ENCODE peak calls at places on chromosome 11, in nine cellular contexts. One of them, this sample, is unnamed.

GRCh38 chr11:48095779-48096470 is 115.6 kb downstream of the PTPRJ start:
- DNase-seq in AG09309: no peak
- DNase-seq in activated CD8-positive, alpha-beta memory T cell treated with anti-CD3 and anti-CD28 coated beads for 1 hour: no peak
- DNase-seq in iPS-NIHi11: no peak
- DNase-seq in IMR-90: no peak
- DNase-seq in HS-27A: no peak
- DNase-seq in neural crest cell: no peak
- DNase-seq in prostate gland: no peak
- DNase-seq in GM19239: no peak
- DNase-seq in this sample: no peak

GRCh38 chr11:64259533-64260067 is 8.3 kb downstream of the PLCB3 start:
- DNase-seq in AG09309: no peak
- DNase-seq in activated CD8-positive, alpha-beta memory T cell treated with anti-CD3 and anti-CD28 coated beads for 1 hour: no peak
- DNase-seq in iPS-NIHi11: no peak
- DNase-seq in IMR-90: no peak
- DNase-seq in HS-27A: no peak
- DNase-seq in neural crest cell: no peak
- DNase-seq in prostate gland: no peak
- DNase-seq in GM19239: no peak
- DNase-seq in this sample: no peak

GRCh38 chr11:70682760-70683159 is 284.4 kb downstream of the CTTN start:
- DNase-seq in AG09309: no peak
- DNase-seq in activated CD8-positive, alpha-beta memory T cell treated with anti-CD3 and anti-CD28 coated beads for 1 hour: no peak
- DNase-seq in iPS-NIHi11: no peak
- DNase-seq in IMR-90: no peak
- DNase-seq in HS-27A: no peak
- DNase-seq in neural crest cell: no peak
- DNase-seq in prostate gland: no peak
- DNase-seq in GM19239: no peak
- DNase-seq in this sample: no peak

GRCh38 chr11:78166832-78167469 is 21.5 kb downstream of the KCTD21 start:
- DNase-seq in AG09309: no peak
- DNase-seq in activated CD8-positive, alpha-beta memory T cell treated with anti-CD3 and anti-CD28 coated beads for 1 hour: no peak
- DNase-seq in iPS-NIHi11: no peak
- DNase-seq in IMR-90: no peak
- DNase-seq in HS-27A: no peak
- DNase-seq in neural crest cell: no peak
- DNase-seq in prostate gland: no peak
- DNase-seq in GM19239: no peak
- DNase-seq in this sample: no peak

GRCh38 chr11:41281131-41281742 is 178.2 kb downstream of the LRRC4C start:
- DNase-seq in AG09309: peak
- DNase-seq in activated CD8-positive, alpha-beta memory T cell treated with anti-CD3 and anti-CD28 coated beads for 1 hour: no peak
- DNase-seq in iPS-NIHi11: no peak
- DNase-seq in IMR-90: no peak
- DNase-seq in HS-27A: no peak
- DNase-seq in neural crest cell: no peak
- DNase-seq in prostate gland: no peak
- DNase-seq in GM19239: no peak
- DNase-seq in this sample: no peak

GRCh38 chr11:102179366-102179765 is 69.1 kb downstream of the YAP1 start:
- DNase-seq in AG09309: no peak
- DNase-seq in activated CD8-positive, alpha-beta memory T cell treated with anti-CD3 and anti-CD28 coated beads for 1 hour: no peak
- DNase-seq in iPS-NIHi11: no peak
- DNase-seq in IMR-90: no peak
- DNase-seq in HS-27A: no peak
- DNase-seq in neural crest cell: no peak
- DNase-seq in prostate gland: no peak
- DNase-seq in GM19239: no peak
- DNase-seq in this sample: no peak

GRCh38 chr11:10454902-10455631 is at the start of gene AMPD3:
- DNase-seq in AG09309: peak
- DNase-seq in activated CD8-positive, alpha-beta memory T cell treated with anti-CD3 and anti-CD28 coated beads for 1 hour: no peak
- DNase-seq in iPS-NIHi11: no peak
- DNase-seq in IMR-90: peak
- DNase-seq in HS-27A: peak
- DNase-seq in neural crest cell: no peak
- DNase-seq in prostate gland: peak
- DNase-seq in GM19239: peak
- DNase-seq in this sample: no peak

GRCh38 chr11:34624069-34624468 is 3.2 kb downstream of the EHF start:
- DNase-seq in AG09309: no peak
- DNase-seq in activated CD8-positive, alpha-beta memory T cell treated with anti-CD3 and anti-CD28 coated beads for 1 hour: no peak
- DNase-seq in iPS-NIHi11: no peak
- DNase-seq in IMR-90: no peak
- DNase-seq in HS-27A: no peak
- DNase-seq in neural crest cell: no peak
- DNase-seq in prostate gland: peak
- DNase-seq in GM19239: no peak
- DNase-seq in this sample: no peak

GRCh38 chr11:35470616-35471015 is 51.3 kb upstream of the SLC1A2 start:
- DNase-seq in AG09309: no peak
- DNase-seq in activated CD8-positive, alpha-beta memory T cell treated with anti-CD3 and anti-CD28 coated beads for 1 hour: no peak
- DNase-seq in iPS-NIHi11: no peak
- DNase-seq in IMR-90: no peak
- DNase-seq in HS-27A: no peak
- DNase-seq in neural crest cell: no peak
- DNase-seq in prostate gland: no peak
- DNase-seq in GM19239: no peak
- DNase-seq in this sample: no peak

GRCh38 chr11:12272821-12273617 is 104.4 kb upstream of the PARVA start:
- DNase-seq in AG09309: no peak
- DNase-seq in activated CD8-positive, alpha-beta memory T cell treated with anti-CD3 and anti-CD28 coated beads for 1 hour: no peak
- DNase-seq in iPS-NIHi11: no peak
- DNase-seq in IMR-90: peak
- DNase-seq in HS-27A: peak
- DNase-seq in neural crest cell: no peak
- DNase-seq in prostate gland: no peak
- DNase-seq in GM19239: no peak
- DNase-seq in this sample: no peak

GRCh38 chr11:134598368-134598767 is 186.3 kb upstream of the B3GAT1 start:
- DNase-seq in AG09309: no peak
- DNase-seq in activated CD8-positive, alpha-beta memory T cell treated with anti-CD3 and anti-CD28 coated beads for 1 hour: no peak
- DNase-seq in iPS-NIHi11: no peak
- DNase-seq in IMR-90: no peak
- DNase-seq in HS-27A: no peak
- DNase-seq in neural crest cell: no peak
- DNase-seq in prostate gland: no peak
- DNase-seq in GM19239: no peak
- DNase-seq in this sample: no peak

GRCh38 chr11:1073261-1073724 is 1.4 kb upstream of the MUC2 start:
- DNase-seq in AG09309: peak
- DNase-seq in activated CD8-positive, alpha-beta memory T cell treated with anti-CD3 and anti-CD28 coated beads for 1 hour: no peak
- DNase-seq in iPS-NIHi11: no peak
- DNase-seq in IMR-90: peak
- DNase-seq in HS-27A: no peak
- DNase-seq in neural crest cell: no peak
- DNase-seq in prostate gland: peak
- DNase-seq in GM19239: no peak
- DNase-seq in this sample: no peak

GRCh38 chr11:32893947-32894827 is 1.6 kb downstream of the QSER1 start:
- DNase-seq in AG09309: peak
- DNase-seq in activated CD8-positive, alpha-beta memory T cell treated with anti-CD3 and anti-CD28 coated beads for 1 hour: no peak
- DNase-seq in iPS-NIHi11: peak
- DNase-seq in IMR-90: peak
- DNase-seq in HS-27A: peak
- DNase-seq in neural crest cell: no peak
- DNase-seq in prostate gland: peak
- DNase-seq in GM19239: peak
- DNase-seq in this sample: no peak

GRCh38 chr11:32892355-32893090 is at the start of gene QSER1:
- DNase-seq in AG09309: no peak
- DNase-seq in activated CD8-positive, alpha-beta memory T cell treated with anti-CD3 and anti-CD28 coated beads for 1 hour: peak
- DNase-seq in iPS-NIHi11: peak
- DNase-seq in IMR-90: peak
- DNase-seq in HS-27A: no peak
- DNase-seq in neural crest cell: peak
- DNase-seq in prostate gland: peak
- DNase-seq in GM19239: peak
- DNase-seq in this sample: peak

GRCh38 chr11:65591939-65592814 is 3.4 kb downstream of the KCNK7 start:
- DNase-seq in AG09309: no peak
- DNase-seq in activated CD8-positive, alpha-beta memory T cell treated with anti-CD3 and anti-CD28 coated beads for 1 hour: no peak
- DNase-seq in iPS-NIHi11: peak
- DNase-seq in IMR-90: peak
- DNase-seq in HS-27A: no peak
- DNase-seq in neural crest cell: no peak
- DNase-seq in prostate gland: no peak
- DNase-seq in GM19239: no peak
- DNase-seq in this sample: no peak

GRCh38 chr11:12189543-12190235 is 79.3 kb downstream of the MICAL2 start:
- DNase-seq in AG09309: no peak
- DNase-seq in activated CD8-positive, alpha-beta memory T cell treated with anti-CD3 and anti-CD28 coated beads for 1 hour: peak
- DNase-seq in iPS-NIHi11: no peak
- DNase-seq in IMR-90: no peak
- DNase-seq in HS-27A: no peak
- DNase-seq in neural crest cell: no peak
- DNase-seq in prostate gland: peak
- DNase-seq in GM19239: no peak
- DNase-seq in this sample: no peak

GRCh38 chr11:89491141-89491690 is at the start of gene NOX4:
- DNase-seq in AG09309: no peak
- DNase-seq in activated CD8-positive, alpha-beta memory T cell treated with anti-CD3 and anti-CD28 coated beads for 1 hour: no peak
- DNase-seq in iPS-NIHi11: peak
- DNase-seq in IMR-90: peak
- DNase-seq in HS-27A: no peak
- DNase-seq in neural crest cell: peak
- DNase-seq in prostate gland: no peak
- DNase-seq in GM19239: no peak
- DNase-seq in this sample: peak

GRCh38 chr11:49424136-49424535 is 215.7 kb upstream of the FOLH1 start:
- DNase-seq in AG09309: no peak
- DNase-seq in activated CD8-positive, alpha-beta memory T cell treated with anti-CD3 and anti-CD28 coated beads for 1 hour: no peak
- DNase-seq in iPS-NIHi11: no peak
- DNase-seq in IMR-90: no peak
- DNase-seq in HS-27A: no peak
- DNase-seq in neural crest cell: no peak
- DNase-seq in prostate gland: no peak
- DNase-seq in GM19239: no peak
- DNase-seq in this sample: no peak

GRCh38 chr11:25535462-25535861 is 796.5 kb upstream of the ANO3 start:
- DNase-seq in AG09309: no peak
- DNase-seq in activated CD8-positive, alpha-beta memory T cell treated with anti-CD3 and anti-CD28 coated beads for 1 hour: no peak
- DNase-seq in iPS-NIHi11: no peak
- DNase-seq in IMR-90: no peak
- DNase-seq in HS-27A: no peak
- DNase-seq in neural crest cell: no peak
- DNase-seq in prostate gland: no peak
- DNase-seq in GM19239: no peak
- DNase-seq in this sample: no peak

GRCh38 chr11:126083829-126084607 is 21.4 kb upstream of the CDON start:
- DNase-seq in AG09309: no peak
- DNase-seq in activated CD8-positive, alpha-beta memory T cell treated with anti-CD3 and anti-CD28 coated beads for 1 hour: no peak
- DNase-seq in iPS-NIHi11: no peak
- DNase-seq in IMR-90: no peak
- DNase-seq in HS-27A: no peak
- DNase-seq in neural crest cell: peak
- DNase-seq in prostate gland: no peak
- DNase-seq in GM19239: no peak
- DNase-seq in this sample: no peak

GRCh38 chr11:774873-775592 is 2.3 kb downstream of the GATD1 start:
- DNase-seq in AG09309: no peak
- DNase-seq in activated CD8-positive, alpha-beta memory T cell treated with anti-CD3 and anti-CD28 coated beads for 1 hour: no peak
- DNase-seq in iPS-NIHi11: no peak
- DNase-seq in IMR-90: peak
- DNase-seq in HS-27A: no peak
- DNase-seq in neural crest cell: no peak
- DNase-seq in prostate gland: no peak
- DNase-seq in GM19239: no peak
- DNase-seq in this sample: no peak

GRCh38 chr11:60641940-60642339 is 57.5 kb upstream of the MS4A8 start:
- DNase-seq in AG09309: no peak
- DNase-seq in activated CD8-positive, alpha-beta memory T cell treated with anti-CD3 and anti-CD28 coated beads for 1 hour: no peak
- DNase-seq in iPS-NIHi11: no peak
- DNase-seq in IMR-90: no peak
- DNase-seq in HS-27A: no peak
- DNase-seq in neural crest cell: no peak
- DNase-seq in prostate gland: no peak
- DNase-seq in GM19239: no peak
- DNase-seq in this sample: no peak

GRCh38 chr11:133302056-133302455 is 230.2 kb downstream of the OPCML start:
- DNase-seq in AG09309: no peak
- DNase-seq in activated CD8-positive, alpha-beta memory T cell treated with anti-CD3 and anti-CD28 coated beads for 1 hour: no peak
- DNase-seq in iPS-NIHi11: no peak
- DNase-seq in IMR-90: no peak
- DNase-seq in HS-27A: no peak
- DNase-seq in neural crest cell: no peak
- DNase-seq in prostate gland: no peak
- DNase-seq in GM19239: no peak
- DNase-seq in this sample: no peak

GRCh38 chr11:98107736-98108135 is 913.0 kb upstream of the CNTN5 start:
- DNase-seq in AG09309: no peak
- DNase-seq in activated CD8-positive, alpha-beta memory T cell treated with anti-CD3 and anti-CD28 coated beads for 1 hour: no peak
- DNase-seq in iPS-NIHi11: no peak
- DNase-seq in IMR-90: no peak
- DNase-seq in HS-27A: no peak
- DNase-seq in neural crest cell: no peak
- DNase-seq in prostate gland: no peak
- DNase-seq in GM19239: no peak
- DNase-seq in this sample: no peak

GRCh38 chr11:62573006-62573591 is 592 bp downstream of the EEF1G start:
- DNase-seq in AG09309: no peak
- DNase-seq in activated CD8-positive, alpha-beta memory T cell treated with anti-CD3 and anti-CD28 coated beads for 1 hour: no peak
- DNase-seq in iPS-NIHi11: no peak
- DNase-seq in IMR-90: no peak
- DNase-seq in HS-27A: no peak
- DNase-seq in neural crest cell: no peak
- DNase-seq in prostate gland: no peak
- DNase-seq in GM19239: no peak
- DNase-seq in this sample: no peak

GRCh38 chr11:105368711-105369110 is 229.1 kb upstream of the CARD18 start:
- DNase-seq in AG09309: no peak
- DNase-seq in activated CD8-positive, alpha-beta memory T cell treated with anti-CD3 and anti-CD28 coated beads for 1 hour: no peak
- DNase-seq in iPS-NIHi11: no peak
- DNase-seq in IMR-90: no peak
- DNase-seq in HS-27A: no peak
- DNase-seq in neural crest cell: no peak
- DNase-seq in prostate gland: no peak
- DNase-seq in GM19239: no peak
- DNase-seq in this sample: no peak

GRCh38 chr11:35850191-35850590 is 93.7 kb upstream of the LDLRAD3 start:
- DNase-seq in AG09309: no peak
- DNase-seq in activated CD8-positive, alpha-beta memory T cell treated with anti-CD3 and anti-CD28 coated beads for 1 hour: no peak
- DNase-seq in iPS-NIHi11: no peak
- DNase-seq in IMR-90: no peak
- DNase-seq in HS-27A: no peak
- DNase-seq in neural crest cell: no peak
- DNase-seq in prostate gland: no peak
- DNase-seq in GM19239: no peak
- DNase-seq in this sample: no peak

GRCh38 chr11:67347964-67348749 is 5.2 kb downstream of the POLD4 start:
- DNase-seq in AG09309: no peak
- DNase-seq in activated CD8-positive, alpha-beta memory T cell treated with anti-CD3 and anti-CD28 coated beads for 1 hour: no peak
- DNase-seq in iPS-NIHi11: no peak
- DNase-seq in IMR-90: peak
- DNase-seq in HS-27A: no peak
- DNase-seq in neural crest cell: no peak
- DNase-seq in prostate gland: no peak
- DNase-seq in GM19239: no peak
- DNase-seq in this sample: no peak

GRCh38 chr11:111526501-111526900 is 11.9 kb downstream of the HOATZ start:
- DNase-seq in AG09309: no peak
- DNase-seq in activated CD8-positive, alpha-beta memory T cell treated with anti-CD3 and anti-CD28 coated beads for 1 hour: no peak
- DNase-seq in iPS-NIHi11: no peak
- DNase-seq in IMR-90: peak
- DNase-seq in HS-27A: peak
- DNase-seq in neural crest cell: no peak
- DNase-seq in prostate gland: no peak
- DNase-seq in GM19239: no peak
- DNase-seq in this sample: no peak

GRCh38 chr11:101692980-101693379 is 109.2 kb upstream of the TRPC6 start:
- DNase-seq in AG09309: no peak
- DNase-seq in activated CD8-positive, alpha-beta memory T cell treated with anti-CD3 and anti-CD28 coated beads for 1 hour: no peak
- DNase-seq in iPS-NIHi11: no peak
- DNase-seq in IMR-90: no peak
- DNase-seq in HS-27A: no peak
- DNase-seq in neural crest cell: no peak
- DNase-seq in prostate gland: no peak
- DNase-seq in GM19239: no peak
- DNase-seq in this sample: no peak

GRCh38 chr11:109914809-109915653 is 178.2 kb upstream of the ZC3H12C start:
- DNase-seq in AG09309: peak
- DNase-seq in activated CD8-positive, alpha-beta memory T cell treated with anti-CD3 and anti-CD28 coated beads for 1 hour: no peak
- DNase-seq in iPS-NIHi11: no peak
- DNase-seq in IMR-90: peak
- DNase-seq in HS-27A: no peak
- DNase-seq in neural crest cell: no peak
- DNase-seq in prostate gland: no peak
- DNase-seq in GM19239: no peak
- DNase-seq in this sample: no peak

This sample was measured in progenitor cell of endocrine pancreas.